ENCODE peak calls at places on chromosomes 3 and 15, in ten cellular contexts. I is tibial artery, M is Panc1, X is body of pancreas, D is GM20000, K is mesothelial cell of epicardium, Y is nephron progenitor cell, H is stomach, R is heart right ventricle, C is lower lobe of right lung. A is an unnamed sample.
A peak's percentile ranks its signal among the peaks of the same experiment; 100 is the strongest.

GRCh38 chr3:123661973-123662372 is 77.1 kb upstream of the HACD2 start:
- DNase-seq in R (no peak), H (no peak), I (no peak), X (no peak), K (no peak), D (no peak), C (no peak), Y (no peak), M (no peak), A (no peak)

GRCh38 chr3:119768668-119769393 is 13.1 kb upstream of the NR1I2 start:
- DNase-seq in H (no peak), K (no peak), Y (no peak), C (no peak), M (no peak), X (no peak), D (no peak), R (no peak), I (no peak), A (no peak)

GRCh38 chr3:8938021-8938420 is 25.3 kb downstream of the RAD18 start:
- DNase-seq in X (no peak), Y (no peak), D (no peak), K (no peak), C (no peak), M (no peak), H (no peak), R (no peak), I (no peak), A (no peak)

GRCh38 chr3:73094127-73094526 is 32.7 kb downstream of the EBLN2 start:
- DNase-seq in Y (no peak), C (no peak), K (no peak), R (no peak), M (no peak), I (no peak), X (no peak), D (no peak), H (no peak), A (no peak)

GRCh38 chr3:89787485-89787884 is 680.1 kb downstream of the EPHA3 start:
- DNase-seq in C (no peak), I (no peak), K (no peak), R (no peak), X (no peak), D (no peak), Y (no peak), H (no peak), M (no peak), A (no peak)

GRCh38 chr15:45354711-45355110 is 23.6 kb downstream of the GATM start:
- DNase-seq in H (no peak), Y (no peak), X (no peak), I (no peak), D (no peak), R (no peak), K (no peak), C (no peak), M (no peak), A (no peak)

GRCh38 chr3:134258761-134259347 is 8.2 kb upstream of the RYK start:
- DNase-seq in I (no peak), R (no peak), K (no peak), H (no peak), X (no peak), Y (no peak), C (no peak), D (no peak), M (no peak), A (no peak)

GRCh38 chr3:179088306-179088705 is 16.7 kb upstream of the ZMAT3 start:
- DNase-seq in I (no peak), X (no peak), H (no peak), Y (no peak), C (no peak), R (no peak), K (no peak), D (no peak), M (no peak), A (no peak)

GRCh38 chr3:133573054-133573628 is 345 bp upstream of the CDV3 start:
- DNase-seq in X (peak; percentile 100), R (peak; percentile 100), M (peak; percentile 99), D (peak; percentile 94), K (peak; percentile 99), C (peak; percentile 100), H (peak; percentile 100), Y (peak; percentile 100), I (peak; percentile 100), A (peak; percentile 100)

GRCh38 chr15:99017322-99017701 is 9.7 kb upstream of the PGPEP1L start:
- DNase-seq in D (no peak), X (no peak), M (no peak), I (no peak), Y (no peak), C (no peak), H (no peak), K (no peak), R (no peak), A (no peak)

GRCh38 chr3:78116874-78117273 is 1077.0 kb downstream of the ROBO2 start:
- DNase-seq in H (no peak), K (no peak), I (no peak), Y (no peak), M (no peak), R (no peak), X (no peak), D (no peak), C (no peak), A (no peak)

GRCh38 chr3:61009025-61009424 is 242.2 kb downstream of the FHIT start:
- DNase-seq in X (no peak), C (peak; percentile 55), R (no peak), H (no peak), M (no peak), Y (no peak), I (peak; percentile 24), D (no peak), K (no peak), A (no peak)

GRCh38 chr15:25846377-25846776 is 16.8 kb downstream of the ATP10A start:
- DNase-seq in R (no peak), I (no peak), M (no peak), D (no peak), C (no peak), H (no peak), K (no peak), X (no peak), Y (no peak), A (peak; percentile 57)

GRCh38 chr3:57434041-57434440 is 110.1 kb downstream of the DNAH12 start:
- DNase-seq in C (no peak), I (no peak), X (no peak), K (no peak), H (no peak), Y (peak; percentile 6), M (no peak), R (no peak), D (no peak), A (no peak)
- TF ChIP-seq CTCF in C (peak; percentile 26), I (peak; percentile 19), X (peak; percentile 48), K (peak; percentile 50), H (no peak), Y (peak; percentile 55), M (peak; percentile 62), R (peak; percentile 42), D (no peak), A (no peak)

GRCh38 chr3:103609472-103609871 is 1174.7 kb downstream of the ZPLD1 start:
- DNase-seq in D (no peak), I (no peak), C (no peak), Y (no peak), H (no peak), R (no peak), X (no peak), K (no peak), M (no peak), A (no peak)
- TF ChIP-seq CTCF in D (no peak), I (no peak), C (no peak), Y (no peak), H (no peak), R (no peak), X (no peak), K (no peak), M (no peak), A (no peak)

GRCh38 chr15:49904296-49904695 is 214.7 kb downstream of the ATP8B4 start:
- DNase-seq in D (no peak), R (no peak), C (no peak), M (no peak), K (no peak), X (no peak), I (no peak), Y (no peak), H (no peak), A (no peak)

GRCh38 chr15:49902791-49903481 is 216.1 kb downstream of the ATP8B4 start:
- DNase-seq in H (no peak), C (no peak), D (no peak), I (no peak), X (no peak), K (no peak), R (no peak), M (no peak), Y (no peak), A (no peak)

GRCh38 chr15:49900036-49900435 is 219.0 kb downstream of the ATP8B4 start:
- DNase-seq in C (no peak), I (no peak), H (no peak), M (no peak), D (no peak), Y (no peak), K (no peak), R (no peak), X (no peak), A (no peak)

GRCh38 chr15:49900836-49901235 is 218.2 kb downstream of the ATP8B4 start:
- DNase-seq in K (no peak), H (no peak), X (no peak), D (no peak), M (no peak), C (no peak), R (no peak), Y (no peak), I (no peak), A (no peak)

DNA sequence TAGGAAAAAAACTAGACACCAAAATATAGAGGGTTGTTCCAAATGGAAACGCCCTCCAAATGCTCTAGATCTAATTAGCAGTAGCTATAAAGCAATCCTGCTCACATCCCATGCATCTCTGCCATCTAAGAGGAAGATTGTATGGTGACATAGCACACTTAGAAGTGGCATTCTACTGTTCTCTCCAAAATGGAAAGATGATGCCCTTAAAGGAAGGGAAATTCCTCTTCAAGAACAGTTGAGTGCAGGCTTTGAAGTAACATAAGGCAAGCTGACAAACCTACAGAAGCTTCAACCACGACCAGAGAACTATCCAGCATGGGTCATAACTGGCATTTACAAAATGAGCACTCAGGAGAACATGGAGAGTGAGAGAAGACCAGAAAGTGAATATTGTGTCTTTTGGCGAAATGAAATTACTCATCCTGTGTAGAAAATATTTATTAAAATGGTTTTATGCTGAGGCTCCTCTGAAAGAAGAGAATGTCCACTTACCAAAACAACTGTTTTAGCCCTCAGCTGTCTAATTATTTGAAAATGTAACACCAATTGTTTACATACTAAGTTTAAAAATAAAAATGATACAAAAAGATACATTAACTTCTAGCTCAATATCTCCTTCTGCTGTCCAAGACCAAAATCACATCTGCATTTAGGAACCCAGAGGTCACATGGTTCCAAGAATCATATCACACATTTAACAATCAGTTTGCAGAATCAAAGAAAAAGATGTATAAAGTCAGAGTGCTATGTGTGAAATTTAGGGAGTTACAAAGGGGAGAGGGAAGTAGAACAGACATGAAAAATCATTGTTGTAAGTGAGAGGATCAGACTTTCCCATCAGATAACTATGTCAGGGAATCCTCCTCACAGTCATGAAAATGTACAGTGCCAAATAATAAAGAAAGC is 216.9 kb downstream of the ATP8B4 start:
- DNase-seq in I (no peak), H (no peak), C (no peak), K (no peak), Y (no peak), R (no peak), X (no peak), M (no peak), D (no peak), A (no peak)
- TF ChIP-seq CTCF in I (peak; percentile 15), H (no peak), C (no peak), K (no peak), Y (no peak), R (peak; percentile 38), X (no peak), M (peak; percentile 27), D (no peak), A (no peak)

GRCh38 chr15:58760385-58761009 is 10.6 kb upstream of the MINDY2 start:
- DNase-seq in D (no peak), C (no peak), X (no peak), K (no peak), Y (no peak), R (no peak), H (no peak), M (no peak), I (no peak), A (no peak)
- TF ChIP-seq CTCF in D (no peak), C (no peak), X (no peak), K (no peak), Y (no peak), R (no peak), H (no peak), M (no peak), I (no peak), A (no peak)